ENCODE peak calls at places on chromosomes 2 and 18, in seven cellular contexts. M, U, H, E, N, C and K are unnamed samples.

GRCh38 chr2:219230201-219230540 is 565 bp downstream of the ANKZF1 start:
- DNase-seq in M (peak; percentile 56), U (peak; percentile 41), H (peak; percentile 61), E (peak; percentile 73), N (peak; percentile 55), C (no peak), K (no peak)

GRCh38 chr2:179460530-179460929 is 195.9 kb upstream of the SESTD1 start:
- DNase-seq in M (no peak), U (no peak), H (no peak), E (no peak), N (no peak), C (no peak), K (no peak)

GRCh38 chr2:128301501-128301966 is 17.1 kb downstream of the HS6ST1 start:
- DNase-seq in M (no peak), U (no peak), H (no peak), E (no peak), N (no peak), C (no peak), K (no peak)

GRCh38 chr2:204871246-204871953 is 326.1 kb downstream of the PARD3B start:
- DNase-seq in M (no peak), U (no peak), H (no peak), E (no peak), N (no peak), C (peak; percentile 37), K (no peak)

GRCh38 chr2:230346921-230347533 is 20.0 kb downstream of the SP140L start:
- DNase-seq in M (no peak), U (no peak), H (no peak), E (no peak), N (no peak), C (no peak), K (no peak)

GRCh38 chr2:23452853-23453420 is 68.0 kb downstream of the KLHL29 start:
- DNase-seq in M (peak; percentile 46), U (no peak), H (no peak), E (no peak), N (peak; percentile 25), C (peak; percentile 30), K (no peak)

GRCh38 chr2:96869281-96869823 is 528 bp downstream of the SEMA4C start:
- DNase-seq in M (no peak), U (no peak), H (peak; percentile 66), E (peak; percentile 84), N (no peak), C (no peak), K (no peak)

GRCh38 chr2:181374741-181375675 is 82.2 kb upstream of the ITGA4 start:
- DNase-seq in M (no peak), U (no peak), H (no peak), E (no peak), N (peak; percentile 21), C (no peak), K (no peak)

GRCh38 chr2:170525566-170525900 is 189.6 kb upstream of the SP5 start:
- DNase-seq in M (no peak), U (no peak), H (no peak), E (peak; percentile 45), N (no peak), C (no peak), K (no peak)

GRCh38 chr2:241224068-241224850 is 35.8 kb downstream of the ANO7 start:
- DNase-seq in M (no peak), U (no peak), H (peak; percentile 35), E (no peak), N (no peak), C (no peak), K (no peak)

GRCh38 chr2:16125614-16126125 is 185.3 kb downstream of the MYCN start:
- DNase-seq in M (no peak), U (no peak), H (no peak), E (no peak), N (no peak), C (no peak), K (no peak)

GRCh38 chr2:54678719-54679118 is 44.7 kb upstream of the EML6 start:
- DNase-seq in M (no peak), U (no peak), H (no peak), E (no peak), N (no peak), C (no peak), K (no peak)

GRCh38 chr18:12872408-12872807 is 11.6 kb downstream of the PTPN2 start:
- DNase-seq in M (no peak), U (no peak), H (no peak), E (no peak), N (no peak), C (no peak), K (no peak)

GRCh38 chr2:148745151-148745851 is 100.8 kb downstream of the EPC2 start:
- DNase-seq in M (no peak), U (no peak), H (no peak), E (no peak), N (no peak), C (no peak), K (no peak)

GRCh38 chr2:180604077-180604476 is 376.3 kb upstream of the UBE2E3 start:
- DNase-seq in M (no peak), U (no peak), H (peak; percentile 4), E (no peak), N (peak; percentile 10), C (peak; percentile 17), K (no peak)

GRCh38 chr2:18214936-18215335 is 336.5 kb downstream of the KCNS3 start:
- DNase-seq in M (no peak), U (no peak), H (no peak), E (no peak), N (no peak), C (no peak), K (no peak)

GRCh38 chr2:220991972-220992371 is 580.1 kb downstream of the EPHA4 start:
- DNase-seq in M (no peak), U (no peak), H (no peak), E (no peak), N (no peak), C (no peak), K (no peak)

GRCh38 chr2:235085476-235085875 is 133.7 kb downstream of the SH3BP4 start:
- DNase-seq in M (no peak), U (no peak), H (no peak), E (no peak), N (no peak), C (no peak), K (no peak)

GRCh38 chr2:41879367-41879871 is 168.4 kb upstream of the PKDCC start:
- DNase-seq in M (no peak), U (no peak), H (peak; percentile 14), E (no peak), N (no peak), C (no peak), K (no peak)